ENCODE peak calls at places on chromosomes 4 and X, in five cellular contexts. V is neural progenitor cell, E is neuronal stem cell, P is IMR-90, H is astrocyte. F is an unnamed sample. For H3K4me1, the result is how much of the 10 kb centered on the place peaks cover.

GRCh38 chrX:102339312-102340298 is 92.6 kb downstream of the NXF2 start:
- DNase-seq in H (no peak), E (no peak), P (no peak), V (no peak), F (no peak)

GRCh38 chr4:10459305-10459704 is 2.1 kb upstream of the ZNF518B start:
- DNase-seq in E (no peak), P (no peak), H (no peak), V (no peak), F (no peak)

GRCh38 chr4:139872274-139872673 is 206.7 kb downstream of the MGST2 start:
- DNase-seq in V (no peak), P (peak), E (no peak), H (peak), F (peak)

GRCh38 chr4:139921551-139922184 is 232.3 kb downstream of the MAML3 start:
- DNase-seq in P (no peak), E (no peak), H (no peak), V (peak), F (no peak)

GRCh38 chr4:52638717-52639116 is 20.4 kb downstream of the USP46 start:
- DNase-seq in V (no peak), H (no peak), P (no peak), E (no peak), F (no peak)

GRCh38 chr4:38523524-38524448 is 140.2 kb upstream of the KLF3 start:
- DNase-seq in P (no peak), H (no peak), E (no peak), V (no peak), F (peak)

GRCh38 chrX:154305481-154306205 is 10.0 kb downstream of the TKTL1 start:
- DNase-seq in H (no peak), E (no peak), V (no peak), P (no peak), F (no peak)

GRCh38 chrX:9555354-9555753 is 90.5 kb downstream of the TBL1X start:
- DNase-seq in E (no peak), P (peak), V (no peak), H (no peak), F (peak)

GRCh38 chr4:119136541-119136940 is 909 bp downstream of the MYOZ2 start:
- DNase-seq in P (peak), E (no peak), H (no peak), V (no peak), F (peak)

GRCh38 chr4:26782168-26782829 is 78.3 kb upstream of the STIM2 start:
- DNase-seq in E (no peak), P (no peak), V (no peak), H (no peak), F (no peak)

GRCh38 chr4:77817304-77818076 is 1.7 kb downstream of the CNOT6L start:
- DNase-seq in P (no peak), V (no peak), E (no peak), H (peak), F (no peak)

GRCh38 chrX:100447563-100448397 is 37.7 kb upstream of the PCDH19 start:
- DNase-seq in E (peak), H (no peak), P (peak), V (peak), F (peak)

GRCh38 chrX:75230296-75230695 is 43.6 kb upstream of the UPRT start:
- DNase-seq in V (no peak), H (no peak), P (no peak), E (no peak), F (no peak)

GRCh38 chrX:17812763-17813162 is 48.3 kb downstream of the RAI2 start:
- DNase-seq in H (no peak), E (no peak), V (peak), P (no peak), F (no peak)

GRCh38 chr4:21490682-21491081 is 457.9 kb downstream of the KCNIP4 start:
- DNase-seq in V (no peak), H (no peak), P (no peak), E (no peak), F (no peak)

GRCh38 chr4:121943941-121944340 is 7.9 kb downstream of the TRPC3 start:
- DNase-seq in H (no peak), P (no peak), V (peak), E (no peak), F (no peak)

GRCh38 chrX:155718964-155719586 is 106.3 kb upstream of the TMLHE start:
- DNase-seq in V (no peak), H (no peak), E (no peak), P (no peak), F (no peak)

GRCh38 chr4:28730304-28730703 is 1869.7 kb downstream of the STIM2 start:
- DNase-seq in V (no peak), P (no peak), H (no peak), E (no peak), F (no peak)

GRCh38 chr4:76087007-76087769 is 12.7 kb downstream of the ART3 start:
- DNase-seq in V (peak), H (peak), E (peak), P (peak), F (peak)

GRCh38 chr4:185730387-185730786 is 81.6 kb downstream of the SORBS2 start:
- DNase-seq in V (peak), H (peak), P (no peak), E (peak), F (peak)

GRCh38 chr4:67533112-67533511 is 12.2 kb downstream of the CENPC start:
- DNase-seq in P (no peak), H (no peak), E (no peak), V (no peak), F (no peak)

GRCh38 chrX:40098264-40099045 is 697 bp upstream of the BCOR start:
- DNase-seq in H (no peak), V (peak), E (no peak), P (no peak), F (peak)
- H2AFZ ChIP-seq in H (peak), V (no peak), E (peak), P (peak), F (no peak)

DNA sequence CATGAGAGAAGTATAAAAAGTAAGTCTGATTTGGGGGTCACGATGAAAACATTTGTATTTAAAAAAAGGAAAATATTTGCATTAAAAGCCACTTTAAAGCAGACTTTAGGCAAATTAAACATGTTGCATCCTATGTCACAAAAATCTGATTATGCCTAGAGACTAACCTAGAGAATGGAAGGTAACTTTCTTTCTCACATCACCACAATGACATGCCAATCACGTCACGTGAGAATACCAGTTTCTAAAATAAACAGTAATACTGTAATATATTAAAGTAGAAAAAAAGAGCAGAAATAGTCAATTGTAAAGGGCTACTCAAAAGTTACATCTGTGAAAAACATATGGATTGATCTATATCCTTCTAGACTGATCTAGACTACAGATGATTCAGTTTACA is 3.3 kb downstream of the CHIC2 start:
- DNase-seq in E (no peak), V (no peak), P (no peak), H (no peak), F (no peak)
- H3K4me1 ChIP-seq in E (under half), V (under half), P (under half), H (under half), F (under half)

GRCh38 chr4:15938182-15938581 is 358 bp downstream of the FGFBP1 start:
- DNase-seq in E (no peak), H (no peak), V (peak), P (no peak), F (no peak)

GRCh38 chr4:15938640-15939039 is at the start of gene FGFBP1:
- DNase-seq in H (no peak), P (no peak), E (no peak), V (no peak), F (no peak)

GRCh38 chr4:15936495-15936894 is 2.0 kb downstream of the FGFBP1 start:
- DNase-seq in V (no peak), P (no peak), E (no peak), H (no peak), F (no peak)

GRCh38 chr4:15934259-15934658 is 4.3 kb downstream of the FGFBP1 start:
- DNase-seq in V (no peak), P (no peak), H (no peak), E (no peak), F (no peak)

DNA sequence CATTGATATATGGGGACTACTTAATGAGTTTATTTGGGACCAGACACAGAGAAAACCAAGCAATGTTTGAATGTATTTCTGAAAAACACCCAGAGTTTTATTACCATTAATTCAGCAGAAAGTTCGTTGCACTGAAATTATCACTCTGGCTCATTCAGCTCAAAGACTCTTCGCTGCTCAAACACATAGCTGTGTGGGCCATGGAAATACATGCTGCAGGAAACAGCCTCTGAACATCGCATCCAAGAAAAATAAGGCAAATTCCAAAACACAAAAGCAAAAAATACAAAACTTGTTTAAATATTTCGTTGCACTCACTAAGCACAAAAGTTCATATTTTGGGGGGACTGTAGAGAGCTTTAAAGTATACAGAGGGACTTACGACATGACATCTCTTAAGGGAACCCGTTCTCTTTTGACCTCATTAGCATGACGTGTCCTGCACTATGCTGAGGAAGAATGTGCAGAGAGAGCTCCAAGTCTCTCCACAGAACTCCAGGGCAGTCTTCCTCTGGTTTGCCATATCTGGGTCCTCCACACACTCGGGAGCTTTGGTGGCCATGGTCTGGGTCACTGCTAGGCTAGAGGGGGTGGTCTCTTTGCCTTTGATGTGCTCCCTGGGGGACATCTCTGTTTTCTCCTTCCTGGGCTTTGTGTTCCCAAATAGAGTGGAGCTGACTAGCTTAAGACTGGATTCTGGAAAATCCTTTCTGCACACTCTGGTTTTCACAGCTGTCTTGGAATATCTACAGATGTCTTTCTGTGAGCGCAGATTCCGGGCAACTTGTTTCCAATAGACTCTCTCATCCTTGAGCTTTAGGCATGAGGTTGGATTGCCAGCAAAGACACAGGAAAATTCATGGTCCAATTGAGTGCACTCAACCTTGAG is 2.8 kb downstream of the FGFBP1 start:
- DNase-seq in H (no peak), V (no peak), P (peak), E (no peak), F (no peak)
- H3K4me2 ChIP-seq in H (no peak), V (no peak), P (no peak), E (no peak), F (no peak)

GRCh38 chr4:47484169-47484568 is 906 bp upstream of the ATP10D start:
- DNase-seq in V (no peak), E (no peak), H (no peak), P (no peak), F (no peak)

GRCh38 chr4:47485047-47485692 is at the start of gene ATP10D:
- DNase-seq in V (peak), P (peak), H (peak), E (peak), F (peak)

GRCh38 chr4:47483722-47484121 is 1.4 kb upstream of the ATP10D start:
- DNase-seq in H (peak), E (no peak), P (no peak), V (peak), F (peak)

GRCh38 chr4:47478799-47479198 is 6.3 kb upstream of the ATP10D start:
- DNase-seq in E (no peak), V (no peak), P (no peak), H (no peak), F (no peak)

DNA sequence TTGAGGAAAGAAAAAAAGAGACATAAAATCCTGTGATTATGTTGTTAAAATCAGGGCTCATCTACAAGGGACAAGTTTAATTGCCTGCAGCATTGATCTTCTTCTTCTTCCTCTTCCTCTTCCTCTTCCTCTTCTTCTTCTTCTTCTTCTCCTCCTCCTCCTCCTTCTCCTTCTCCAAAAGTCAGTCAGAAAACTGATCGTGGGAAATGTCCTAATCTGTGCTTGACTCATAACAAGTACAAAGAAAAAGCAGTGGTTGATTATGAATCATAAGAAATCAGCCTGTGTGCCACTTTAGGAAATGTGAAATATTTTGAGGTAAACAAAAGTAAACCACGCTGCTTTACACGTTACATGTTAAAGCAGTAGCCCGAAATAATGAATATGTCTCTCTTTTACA is 2.7 kb upstream of the ATP10D start:
- DNase-seq in E (no peak), P (peak), H (peak), V (no peak), F (peak)
- H2AFZ ChIP-seq in E (no peak), P (no peak), H (no peak), V (no peak), F (peak)

DNA sequence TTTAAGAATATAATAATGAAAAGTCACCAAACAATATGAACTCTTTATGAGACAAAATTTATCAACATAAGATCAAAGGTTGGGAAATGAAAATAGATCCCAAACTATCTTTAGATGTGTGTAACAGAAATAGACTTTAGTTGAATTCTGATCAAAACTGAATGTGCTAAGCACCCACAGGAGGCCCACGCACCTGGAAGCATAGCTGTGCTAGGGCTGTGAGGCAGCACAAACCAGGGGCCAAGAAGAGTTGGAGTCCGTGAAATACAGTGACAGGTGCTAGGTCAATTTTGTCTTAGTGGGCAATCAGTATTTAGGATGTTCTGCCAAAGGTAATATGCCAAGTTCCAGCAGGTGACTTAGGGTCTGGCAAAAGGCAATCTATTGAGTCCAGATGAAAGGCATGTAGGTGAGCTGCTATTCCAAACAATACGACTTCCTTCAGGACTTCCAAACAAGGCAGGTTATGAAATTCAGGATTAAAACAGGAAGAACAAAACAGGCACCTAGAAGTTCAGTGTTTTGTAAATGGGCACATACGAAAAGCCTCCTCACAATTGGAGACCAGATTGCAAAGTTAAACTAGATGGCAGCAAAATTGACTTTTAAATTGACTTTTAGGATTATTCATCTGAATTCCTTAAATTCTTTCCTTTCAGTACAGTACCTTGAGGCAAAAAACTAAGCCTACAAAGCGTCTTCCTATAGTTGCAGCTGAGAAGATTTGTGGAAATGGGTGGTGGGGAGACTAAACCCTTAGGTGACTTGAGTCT is 4.7 kb upstream of the PCDH18 start:
- DNase-seq in V (no peak), P (no peak), E (no peak), H (no peak), F (no peak)
- H3K4me1 ChIP-seq in V (half or more), P (under half), E (under half), H (under half), F (under half)

GRCh38 chr4:45925809-45926208 is 198.0 kb downstream of the GABRG1 start:
- DNase-seq in V (no peak), E (no peak), H (no peak), P (no peak), F (no peak)
- H3K4me2 ChIP-seq in V (no peak), E (no peak), H (no peak), P (no peak), F (no peak)